ENCODE peak calls at places on chromosomes 6 and 20, in nine cellular contexts. Q is cardiac fibroblast, J is H1, S is NB4, Z is PC-3, D is ovary, W is spleen, X is BJ, L is astrocyte of the spinal cord. P is an unnamed sample.
A peak's percentile ranks its signal among the peaks of the same experiment; 100 is the strongest.

GRCh38 chr6:133431031-133431430 is 189.9 kb downstream of the EYA4 start:
- DNase-seq in W (no peak), L (no peak), D (no peak), J (no peak), X (no peak), S (no peak), Q (no peak), Z (no peak), P (no peak)

GRCh38 chr6:9428416-9429172 is 986.3 kb downstream of the TFAP2A start:
- DNase-seq in J (no peak), L (no peak), Z (no peak), Q (peak; percentile 9), X (no peak), D (no peak), W (no peak), S (peak; percentile 4), P (peak; percentile 34)

GRCh38 chr6:48835421-48835958 is 627.6 kb downstream of the MMUT start:
- DNase-seq in Q (peak; percentile 61), X (no peak), L (no peak), W (no peak), J (no peak), S (peak; percentile 9), D (no peak), Z (peak; percentile 10), P (peak; percentile 66)

GRCh38 chr20:31543966-31544598 is 29.8 kb downstream of the HM13 start:
- DNase-seq in W (no peak), D (no peak), J (no peak), Q (peak; percentile 91), X (peak; percentile 98), Z (peak; percentile 62), S (no peak), L (peak; percentile 91), P (peak; percentile 90)

GRCh38 chr6:25971187-25971811 is 8.7 kb downstream of the TRIM38 start:
- DNase-seq in J (no peak), Z (peak; percentile 92), S (peak; percentile 86), D (no peak), W (no peak), X (peak; percentile 86), Q (peak; percentile 96), L (peak; percentile 84), P (peak; percentile 96)

GRCh38 chr20:60037120-60037499 is 78.9 kb downstream of the CDH26 start:
- DNase-seq in X (no peak), Q (no peak), J (no peak), Z (peak; percentile 45), D (no peak), S (peak; percentile 48), L (peak; percentile 39), W (no peak), P (no peak)

GRCh38 chr6:132471787-132472186 is 41.1 kb downstream of the STX7 start:
- DNase-seq in W (no peak), D (no peak), L (no peak), J (no peak), X (no peak), Q (no peak), S (no peak), Z (no peak), P (no peak)

GRCh38 chr6:127340171-127340570 is 3.2 kb downstream of the ECHDC1 start:
- DNase-seq in S (no peak), Q (no peak), X (no peak), J (no peak), D (no peak), L (no peak), Z (no peak), W (no peak), P (no peak)

GRCh38 chr20:57263127-57263609 is 3.3 kb downstream of the BMP7 start:
- DNase-seq in Q (no peak), L (no peak), D (no peak), S (no peak), W (no peak), X (no peak), J (no peak), Z (no peak), P (no peak)

GRCh38 chr20:36836591-36837329 is 39.2 kb upstream of the TLDC2 start:
- DNase-seq in D (peak; percentile 69), S (peak; percentile 93), J (peak; percentile 87), X (no peak), W (peak; percentile 90), Q (peak; percentile 61), Z (peak; percentile 64), L (peak; percentile 47), P (peak; percentile 60)

GRCh38 chr20:46209930-46210671 is 92.0 kb downstream of the CD40 start:
- DNase-seq in Q (peak; percentile 6), X (no peak), L (no peak), Z (no peak), S (no peak), W (no peak), J (no peak), D (peak; percentile 74), P (no peak)

GRCh38 chr6:115896538-115897129 is 164.1 kb downstream of the FRK start:
- DNase-seq in W (no peak), Z (peak; percentile 62), S (peak; percentile 42), X (peak; percentile 1), J (no peak), L (peak; percentile 68), Q (peak; percentile 52), D (no peak), P (peak; percentile 55)

GRCh38 chr6:28580484-28580883 is 54.8 kb downstream of the GPX5 start:
- DNase-seq in J (no peak), Z (peak; percentile 41), W (no peak), S (peak; percentile 44), L (no peak), D (no peak), Q (peak; percentile 15), X (no peak), P (peak; percentile 23)

GRCh38 chr20:59994697-59995122 is 36.5 kb downstream of the CDH26 start:
- DNase-seq in W (no peak), D (no peak), S (no peak), L (no peak), X (no peak), Q (peak; percentile 1), Z (peak; percentile 92), J (peak; percentile 86), P (no peak)

GRCh38 chr6:116949964-116950363 is 72.9 kb downstream of the RFX6 start:
- DNase-seq in S (no peak), D (no peak), L (no peak), Q (no peak), Z (no peak), J (no peak), X (no peak), W (no peak), P (no peak)

GRCh38 chr6:119887671-119888070 is 538.1 kb upstream of the MAN1A1 start:
- DNase-seq in D (no peak), W (no peak), S (no peak), X (no peak), Q (no peak), L (no peak), Z (no peak), J (no peak), P (no peak)

GRCh38 chr6:30483677-30484279 is 5.5 kb upstream of the HLA-E start:
- DNase-seq in L (peak; percentile 66), W (no peak), S (peak; percentile 80), X (no peak), Z (peak; percentile 84), D (no peak), Q (peak; percentile 85), J (no peak), P (peak; percentile 88)

GRCh38 chr6:144809120-144809519 is 524.0 kb downstream of the UTRN start:
- DNase-seq in Q (no peak), L (no peak), D (no peak), J (no peak), X (no peak), S (no peak), W (no peak), Z (peak; percentile 42), P (no peak)

GRCh38 chr20:38847840-38848239 is 42.3 kb downstream of the PPP1R16B start:
- DNase-seq in X (no peak), S (no peak), L (no peak), Z (no peak), W (no peak), D (no peak), J (no peak), Q (no peak), P (no peak)

GRCh38 chr6:15342114-15342513 is 96.2 kb downstream of the JARID2 start:
- DNase-seq in S (no peak), J (no peak), X (no peak), W (no peak), D (no peak), Q (no peak), Z (no peak), L (no peak), P (no peak)

GRCh38 chr6:2764610-2765165 is 505 bp upstream of the WRNIP1 start:
- DNase-seq in D (peak; percentile 67), X (no peak), W (peak; percentile 87), Z (peak; percentile 56), Q (peak; percentile 82), L (peak; percentile 75), J (peak; percentile 86), S (peak; percentile 85), P (peak; percentile 75)

GRCh38 chr6:155080876-155081845 is 86.0 kb downstream of the TIAM2 start:
- DNase-seq in W (no peak), J (no peak), X (no peak), S (no peak), D (no peak), Q (no peak), L (peak; percentile 35), Z (no peak), P (no peak)

DNA sequence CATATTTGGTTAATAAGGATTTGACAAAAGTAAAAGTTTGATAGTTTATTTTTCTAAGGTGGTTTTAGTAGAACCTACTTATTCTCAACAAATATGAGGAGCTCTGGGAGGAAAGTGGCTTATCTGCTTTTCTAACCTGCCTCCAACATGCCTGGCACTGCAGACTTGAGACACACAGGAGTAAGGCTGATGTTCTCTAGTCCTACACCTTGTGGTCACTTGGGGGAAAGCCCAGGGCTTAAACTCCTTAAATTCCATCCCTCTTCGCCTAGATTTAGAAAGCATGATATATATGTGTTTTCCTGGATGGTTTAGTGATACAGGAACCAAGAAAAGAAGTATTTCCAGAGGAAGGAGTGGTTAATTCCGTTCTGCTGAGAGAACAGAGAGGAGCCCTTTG is 39.9 kb upstream of the SAMD5 start:
- DNase-seq in W (no peak), S (no peak), Q (no peak), Z (no peak), J (no peak), X (no peak), L (no peak), D (no peak), P (no peak)
- H3K4me3 ChIP-seq in W (no peak overlapping the region), S (no peak overlapping the region), Q (no peak overlapping the region), Z (no peak overlapping the region), J (no peak overlapping the region), X (no peak overlapping the region), L (no peak overlapping the region), D (no peak overlapping the region), P (no peak overlapping the region)

GRCh38 chr6:32153252-32153834 is 598 bp upstream of the PPT2 start:
- DNase-seq in L (no peak), J (peak; percentile 67), Z (peak; percentile 36), Q (no peak), D (peak; percentile 71), S (no peak), X (no peak), W (peak; percentile 79), P (no peak)
- TF ChIP-seq CTCF in L (peak; percentile 27), J (peak; percentile 24), Z (no peak), Q (peak; percentile 23), D (peak; percentile 46), S (no peak), X (peak; percentile 43), W (no peak), P (peak; percentile 21)

GRCh38 chr6:90290991-90291390 is 5.7 kb downstream of the BACH2 start:
- DNase-seq in Q (no peak), L (peak; percentile 17), Z (no peak), S (no peak), D (no peak), X (no peak), W (no peak), J (no peak), P (no peak)
- H3K4me3 ChIP-seq in Q (no peak overlapping the region), L (no peak overlapping the region), Z (no peak overlapping the region), S (no peak overlapping the region), D (no peak overlapping the region), X (no peak overlapping the region), W (no peak overlapping the region), J (no peak overlapping the region), P (no peak overlapping the region)

GRCh38 chr20:20731945-20732296 is 19.5 kb upstream of the RALGAPA2 start:
- DNase-seq in X (no peak), J (no peak), Q (peak; percentile 48), Z (no peak), S (peak; percentile 76), D (no peak), W (no peak), L (peak; percentile 25), P (peak; percentile 61)
- TF ChIP-seq CTCF in X (no peak), J (no peak), Q (no peak), Z (no peak), S (no peak), D (no peak), W (no peak), L (no peak), P (no peak)

P was measured in fibroblast of pulmonary artery.